ENCODE peak calls at places on chromosome 22, in seven cellular contexts. J, K, X, D, I, R and C are unnamed samples. For H3K4me1, the result is how much of the 10 kb centered on the place peaks cover.

GRCh38 chr22:50672471-50673230 is at the start of gene SHANK3:
- DNase-seq in J (peak), K (no peak), X (peak), D (peak), I (no peak), R (no peak), C (no peak)

GRCh38 chr22:48407256-48407955 is 1420.3 kb downstream of the BRD1 start:
- DNase-seq in J (no peak), K (no peak), X (no peak), D (no peak), I (no peak), R (no peak), C (no peak)

GRCh38 chr22:49202226-49202625 is 625.4 kb downstream of the BRD1 start:
- DNase-seq in J (no peak), K (no peak), X (no peak), D (peak), I (no peak), R (no peak), C (no peak)

GRCh38 chr22:49214976-49215375 is 612.7 kb downstream of the BRD1 start:
- DNase-seq in J (no peak), K (no peak), X (no peak), D (no peak), I (no peak), R (no peak), C (no peak)

GRCh38 chr22:38212442-38212841 is 10.6 kb downstream of the MAFF start:
- DNase-seq in J (no peak), K (no peak), X (no peak), D (no peak), I (no peak), R (no peak), C (no peak)

GRCh38 chr22:31241936-31242335 is 29.8 kb downstream of the LIMK2 start:
- DNase-seq in J (peak), K (no peak), X (no peak), D (no peak), I (no peak), R (peak), C (no peak)

GRCh38 chr22:36385491-36386350 is 2.0 kb downstream of the MYH9 start:
- DNase-seq in J (no peak), K (peak), X (peak), D (peak), I (peak), R (peak), C (peak)

GRCh38 chr22:35868938-35869337 is 151.3 kb downstream of the APOL5 start:
- DNase-seq in J (peak), K (no peak), X (no peak), D (no peak), I (peak), R (peak), C (no peak)

GRCh38 chr22:42431401-42432019 is 693 bp downstream of the NFAM1 start:
- DNase-seq in J (no peak), K (no peak), X (no peak), D (no peak), I (no peak), R (no peak), C (peak)

GRCh38 chr22:28542980-28543621 is 136.5 kb downstream of the TTC28 start:
- DNase-seq in J (no peak), K (no peak), X (no peak), D (no peak), I (no peak), R (no peak), C (no peak)

GRCh38 chr22:30920407-30920806 is 48.2 kb downstream of the MORC2 start:
- DNase-seq in J (peak), K (peak), X (peak), D (peak), I (peak), R (peak), C (peak)

GRCh38 chr22:49634006-49634772 is 193.5 kb downstream of the BRD1 start:
- DNase-seq in J (no peak), K (no peak), X (no peak), D (no peak), I (no peak), R (no peak), C (no peak)

GRCh38 chr22:31154975-31155374 is 5.0 kb upstream of the RNF185 start:
- DNase-seq in J (no peak), K (no peak), X (no peak), D (no peak), I (no peak), R (no peak), C (no peak)

GRCh38 chr22:38314992-38315800 is 2.0 kb downstream of the CSNK1E start:
- DNase-seq in J (peak), K (no peak), X (peak), D (no peak), I (no peak), R (peak), C (no peak)

GRCh38 chr22:27207907-27208306 is 550.5 kb downstream of the MIAT start:
- DNase-seq in J (no peak), K (peak), X (no peak), D (peak), I (no peak), R (no peak), C (no peak)

GRCh38 chr22:36285545-36285944 is 32.6 kb downstream of the APOL1 start:
- DNase-seq in J (no peak), K (no peak), X (no peak), D (no peak), I (no peak), R (no peak), C (no peak)

GRCh38 chr22:37258005-37258790 is 14.1 kb upstream of the RAC2 start:
- DNase-seq in J (no peak), K (no peak), X (no peak), D (no peak), I (peak), R (no peak), C (no peak)

GRCh38 chr22:35959121-35959800 is 69.4 kb downstream of the RBFOX2 start:
- DNase-seq in J (no peak), K (no peak), X (no peak), D (no peak), I (no peak), R (no peak), C (no peak)

GRCh38 chr22:37639771-37640590 is 512 bp downstream of the SH3BP1 start:
- DNase-seq in J (no peak), K (peak), X (no peak), D (no peak), I (no peak), R (peak), C (no peak)

GRCh38 chr22:44023404-44024287 is 456 bp upstream of the PARVB start:
- DNase-seq in J (peak), K (peak), X (peak), D (peak), I (peak), R (peak), C (no peak)

GRCh38 chr22:49466926-49467590 is 360.6 kb downstream of the BRD1 start:
- DNase-seq in J (no peak), K (no peak), X (no peak), D (no peak), I (no peak), R (no peak), C (no peak)

GRCh38 chr22:45208993-45209838 is 31.5 kb downstream of the KIAA0930 start:
- DNase-seq in J (peak), K (peak), X (no peak), D (no peak), I (peak), R (peak), C (no peak)

DNA sequence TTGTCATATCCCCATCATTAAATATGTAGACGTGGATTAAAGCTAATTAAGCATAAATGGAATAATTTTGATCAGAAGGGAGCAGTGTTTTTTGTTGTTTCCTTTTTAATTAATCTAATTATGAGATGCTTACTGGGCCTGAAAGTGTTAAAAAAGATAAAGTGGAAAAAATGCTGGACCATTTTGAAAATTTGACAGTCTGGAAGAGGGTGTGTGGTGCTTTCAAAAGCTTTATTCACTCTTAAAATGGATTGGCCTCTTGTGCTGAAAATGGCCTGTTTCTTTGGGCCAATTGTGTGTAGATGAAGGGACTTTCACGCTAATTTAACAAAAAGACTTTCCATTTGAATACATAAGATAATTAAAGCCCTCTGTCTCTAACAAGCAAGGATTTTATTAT is 1.8 kb downstream of the TNRC6B start:
- DNase-seq in J (no peak), K (no peak), X (no peak), D (no peak), I (no peak), R (peak), C (no peak)
- H3K4me1 ChIP-seq in J (half or more), K (under half), X (half or more), D (half or more), I (under half), R (under half), C (under half)

GRCh38 chr22:20438678-20439492 is 1.3 kb upstream of the SCARF2 start:
- DNase-seq in J (no peak), K (no peak), X (no peak), D (no peak), I (no peak), R (peak), C (no peak)

GRCh38 chr22:20438066-20438677 is 547 bp upstream of the SCARF2 start:
- DNase-seq in J (peak), K (no peak), X (peak), D (no peak), I (no peak), R (peak), C (no peak)

GRCh38 chr22:20435436-20436308 is 2.0 kb downstream of the SCARF2 start:
- DNase-seq in J (no peak), K (no peak), X (no peak), D (no peak), I (no peak), R (no peak), C (no peak)

GRCh38 chr22:20436309-20437252 is 1.0 kb downstream of the SCARF2 start:
- DNase-seq in J (peak), K (no peak), X (peak), D (no peak), I (no peak), R (peak), C (peak)

GRCh38 chr22:20437253-20438065 is at the start of gene SCARF2:
- DNase-seq in J (peak), K (no peak), X (peak), D (no peak), I (no peak), R (peak), C (peak)
- H3K4me3 ChIP-seq in J (peak), K (peak), X (peak), D (peak), I (peak), R (peak), C (peak)

GRCh38 chr22:17982572-17983141 is 41.7 kb downstream of the MICAL3 start:
- DNase-seq in J (no peak), K (no peak), X (peak), D (no peak), I (no peak), R (no peak), C (no peak)

GRCh38 chr22:17981497-17981896 is 42.9 kb downstream of the MICAL3 start:
- DNase-seq in J (no peak), K (no peak), X (no peak), D (no peak), I (no peak), R (no peak), C (no peak)

GRCh38 chr22:17984114-17984513 is 40.2 kb downstream of the MICAL3 start:
- DNase-seq in J (no peak), K (peak), X (no peak), D (no peak), I (peak), R (no peak), C (no peak)

GRCh38 chr22:17988800-17989513 is 35.4 kb downstream of the MICAL3 start:
- DNase-seq in J (no peak), K (no peak), X (no peak), D (no peak), I (no peak), R (no peak), C (no peak)

GRCh38 chr22:17985606-17986005 is 38.8 kb downstream of the MICAL3 start:
- DNase-seq in J (no peak), K (no peak), X (no peak), D (no peak), I (no peak), R (no peak), C (no peak)
- H3K4me1 ChIP-seq in J (under half), K (under half), X (under half), D (under half), I (under half), R (under half), C (under half)

GRCh38 chr22:22452211-22452610 is 56.3 kb downstream of the ZNF280B start:
- DNase-seq in J (no peak), K (no peak), X (no peak), D (no peak), I (no peak), R (no peak), C (peak)

GRCh38 chr22:22449819-22450218 is 58.7 kb downstream of the ZNF280B start:
- DNase-seq in J (no peak), K (no peak), X (no peak), D (no peak), I (no peak), R (no peak), C (peak)

GRCh38 chr22:22446527-22446926 is 62.0 kb downstream of the ZNF280B start:
- DNase-seq in J (peak), K (no peak), X (no peak), D (no peak), I (no peak), R (no peak), C (peak)

GRCh38 chr22:22452996-22453686 is 55.4 kb downstream of the ZNF280B start:
- DNase-seq in J (no peak), K (no peak), X (no peak), D (no peak), I (no peak), R (no peak), C (no peak)

DNA sequence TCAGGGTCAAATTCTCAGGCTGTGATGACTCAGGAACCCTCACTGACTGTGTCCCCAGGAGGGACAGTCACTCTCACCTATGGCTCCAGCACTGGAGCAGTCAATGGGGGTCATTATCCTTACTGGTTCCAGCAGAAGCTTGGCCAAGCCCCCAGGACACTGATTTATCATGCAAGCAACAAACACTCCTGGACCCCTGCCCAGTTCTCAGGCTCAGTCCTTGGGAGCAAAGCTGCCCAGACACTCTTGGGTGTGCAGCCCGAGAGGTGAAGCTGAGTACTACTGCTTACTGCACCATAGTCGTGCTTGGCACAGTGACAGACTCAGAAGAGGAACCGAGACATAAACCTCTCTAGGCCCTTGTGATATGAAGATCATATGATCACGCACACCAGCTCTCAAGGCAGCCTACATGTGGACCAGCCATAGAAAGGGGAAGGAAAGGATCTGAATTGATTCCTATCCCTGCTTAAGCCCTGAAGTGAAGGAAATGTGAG is 58.2 kb downstream of the ZNF280B start:
- DNase-seq in J (no peak), K (no peak), X (no peak), D (peak), I (no peak), R (no peak), C (no peak)
- H3K4me3 ChIP-seq in J (no peak), K (no peak), X (no peak), D (no peak), I (no peak), R (no peak), C (no peak)

DNA sequence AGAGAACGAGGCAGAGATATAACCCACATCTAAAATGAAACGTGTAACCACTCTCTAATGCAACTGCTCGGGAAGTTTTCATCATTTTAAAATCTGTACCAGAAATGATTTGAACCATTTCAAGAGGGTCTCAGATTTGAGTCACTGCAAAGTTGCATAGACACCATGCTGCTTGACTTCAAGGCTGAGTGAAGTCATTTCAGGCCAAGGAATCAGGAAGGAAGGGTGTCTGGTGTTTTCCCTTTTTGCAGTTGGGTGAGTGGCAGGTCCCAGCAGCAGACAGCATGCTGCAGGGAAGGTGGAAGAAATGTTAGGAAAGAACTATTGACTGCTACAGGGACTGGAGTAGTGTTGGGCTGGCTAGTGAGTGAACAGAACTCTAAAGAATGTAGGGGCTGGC is 16.5 kb downstream of the TANGO2 start:
- DNase-seq in J (no peak), K (no peak), X (no peak), D (no peak), I (no peak), R (no peak), C (no peak)
- H3K4me1 ChIP-seq in J (under half), K (under half), X (under half), D (under half), I (under half), R (under half), C (under half)

DNA sequence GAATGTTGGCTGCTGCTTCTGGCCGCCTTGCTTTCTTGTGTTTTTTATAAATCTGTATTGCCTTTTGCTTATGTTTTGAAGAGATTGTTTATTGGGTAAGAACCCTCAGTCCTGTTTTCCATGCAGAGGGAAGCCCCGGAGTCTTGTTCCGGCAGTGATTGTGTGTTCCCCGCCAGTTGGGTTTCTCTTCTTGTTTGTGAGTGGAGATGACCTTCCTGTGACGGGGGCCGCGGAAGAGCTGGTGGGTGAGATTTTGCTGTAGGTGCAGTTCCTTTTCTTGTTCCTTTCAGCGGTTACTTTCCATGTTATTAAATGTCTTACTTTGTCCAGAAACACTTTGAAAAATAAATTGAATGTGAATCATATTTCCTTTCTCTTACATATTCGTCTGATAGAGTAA is 8.3 kb downstream of the TBC1D22A start:
- DNase-seq in J (no peak), K (no peak), X (no peak), D (no peak), I (no peak), R (no peak), C (no peak)
- H3K4me3 ChIP-seq in J (no peak), K (no peak), X (no peak), D (no peak), I (no peak), R (no peak), C (no peak)

GRCh38 chr22:22839570-22840314 is 47.9 kb upstream of the IGLL5 start:
- DNase-seq in J (no peak), K (no peak), X (no peak), D (no peak), I (no peak), R (no peak), C (no peak)
- H3K4me1 ChIP-seq in J (under half), K (under half), X (under half), D (under half), I (under half), R (under half), C (under half)

DNA sequence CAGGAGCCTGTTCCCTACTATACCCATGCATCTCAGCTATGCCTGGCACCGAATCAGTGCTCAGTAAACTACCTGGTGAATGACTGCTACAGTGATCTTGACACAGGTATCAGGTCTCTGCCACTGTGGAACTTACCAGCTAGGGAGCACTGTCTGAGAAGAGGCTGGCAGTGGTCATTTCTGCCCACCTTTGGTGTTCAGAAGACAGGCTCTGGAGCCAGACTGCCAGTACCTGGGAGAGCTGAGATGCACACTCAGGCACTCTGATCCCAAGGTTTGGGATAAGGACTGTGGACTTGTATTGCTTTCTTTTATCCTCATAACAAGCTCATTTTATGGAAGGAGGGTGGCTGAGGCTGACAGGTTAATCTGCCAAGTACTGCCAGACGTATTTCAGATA is 52.7 kb downstream of the SYN3 start:
- DNase-seq in J (no peak), K (no peak), X (no peak), D (no peak), I (no peak), R (no peak), C (no peak)
- H3K4me3 ChIP-seq in J (no peak), K (no peak), X (no peak), D (no peak), I (no peak), R (no peak), C (no peak)